ENCODE peak calls at places on chromosomes 13 and 19, in eight cellular contexts. M is KG1; H is activated CD4-positive, alpha-beta T cell treated with anti-CD3 and anti-CD28 coated beads for 36 hours; Y is T47D; F is fibroblast of the aortic adventitia; J is IMR-90; V is mammary epithelial cell; D is T1000. Q is an unnamed sample.

GRCh38 chr13:97199451-97199850 is 22.7 kb upstream of the MBNL2 start:
- DNase-seq in Y (no peak), D (no peak), H (no peak), M (no peak), F (no peak), V (no peak), J (no peak), Q (no peak)

GRCh38 chr13:44086389-44086788 is 206.7 kb downstream of the LACC1 start:
- DNase-seq in Y (no peak), D (no peak), H (no peak), J (no peak), V (no peak), M (no peak), F (no peak), Q (no peak)

GRCh38 chr19:14434543-14435319 is 1.6 kb downstream of the PKN1 start:
- DNase-seq in D (no peak), M (peak; percentile 12), F (peak; percentile 86), H (peak; percentile 77), Y (no peak), V (peak; percentile 63), J (peak; percentile 72), Q (peak; percentile 54)

GRCh38 chr13:47190696-47191095 is 293.8 kb upstream of the HTR2A start:
- DNase-seq in J (no peak), V (no peak), H (no peak), M (no peak), Y (no peak), D (no peak), F (no peak), Q (no peak)

GRCh38 chr19:45172611-45173208 is 5.3 kb downstream of the TRAPPC6A start:
- DNase-seq in F (no peak), Y (no peak), M (no peak), V (no peak), D (no peak), H (no peak), J (no peak), Q (no peak)

GRCh38 chr13:107743983-107744382 is 471.4 kb downstream of the LIG4 start:
- DNase-seq in D (no peak), Y (no peak), H (no peak), J (peak; percentile 84), M (no peak), V (no peak), F (peak; percentile 22), Q (no peak)

GRCh38 chr19:50728084-50728737 is 5.0 kb downstream of the CLEC11A start:
- DNase-seq in D (no peak), V (peak; percentile 47), J (peak; percentile 75), H (peak; percentile 96), F (peak; percentile 60), M (peak; percentile 40), Y (no peak), Q (no peak)

GRCh38 chr13:30934381-30934780 is 1.9 kb downstream of the TEX26 start:
- DNase-seq in F (no peak), V (no peak), M (no peak), Y (no peak), J (peak; percentile 14), D (no peak), H (no peak), Q (peak; percentile 3)

GRCh38 chr13:98458431-98458830 is 118.5 kb downstream of the STK24 start:
- DNase-seq in D (no peak), F (no peak), M (no peak), J (no peak), Y (no peak), V (no peak), H (no peak), Q (no peak)

GRCh38 chr19:16778796-16779411 is 50.3 kb upstream of the SIN3B start:
- DNase-seq in F (peak; percentile 48), M (peak; percentile 35), J (peak; percentile 55), V (peak; percentile 40), D (peak; percentile 11), Y (peak; percentile 53), H (peak; percentile 73), Q (peak; percentile 56)

GRCh38 chr19:29779921-29780320 is 31.9 kb upstream of the CCNE1 start:
- DNase-seq in J (no peak), D (no peak), M (no peak), F (no peak), V (no peak), Y (no peak), H (peak; percentile 13), Q (no peak)

GRCh38 chr13:30995331-30995730 is 62.9 kb downstream of the TEX26 start:
- DNase-seq in F (no peak), H (no peak), Y (no peak), M (no peak), J (no peak), V (no peak), D (no peak), Q (no peak)

GRCh38 chr19:6204212-6204611 is 68.7 kb downstream of the ACSBG2 start:
- DNase-seq in H (no peak), D (no peak), V (no peak), M (no peak), Y (no peak), J (no peak), F (peak; percentile 9), Q (no peak)

GRCh38 chr19:41521860-41522555 is 54.0 kb upstream of the CEACAM21 start:
- DNase-seq in F (no peak), J (no peak), Y (no peak), M (no peak), H (peak; percentile 64), D (no peak), V (no peak), Q (no peak)

GRCh38 chr13:44972956-44973581 is 16.2 kb downstream of the NUFIP1 start:
- DNase-seq in F (peak; percentile 59), M (peak; percentile 8), H (no peak), J (peak; percentile 38), Y (no peak), D (no peak), V (no peak), Q (peak; percentile 27)

GRCh38 chr19:3621689-3622088 is 4.9 kb downstream of the CACTIN start:
- DNase-seq in H (no peak), Y (no peak), D (no peak), V (no peak), M (no peak), J (no peak), F (no peak), Q (no peak)

GRCh38 chr13:75226755-75227435 is 255.1 kb downstream of the TBC1D4 start:
- DNase-seq in M (no peak), D (peak; percentile 15), J (peak; percentile 86), H (peak; percentile 10), F (peak; percentile 94), Y (no peak), V (peak; percentile 88), Q (peak; percentile 93)

GRCh38 chr13:99829593-99830239 is 141.9 kb downstream of the ZIC5 start:
- DNase-seq in M (no peak), D (no peak), F (no peak), Y (no peak), V (no peak), H (no peak), J (no peak), Q (no peak)

GRCh38 chr19:56076413-56076998 is 44.6 kb downstream of the ZNF787 start:
- DNase-seq in V (peak; percentile 35), F (peak; percentile 73), M (peak; percentile 12), J (peak; percentile 50), H (peak; percentile 62), D (peak; percentile 41), Y (peak; percentile 64), Q (peak; percentile 41)

GRCh38 chr13:45769072-45769471 is 67.0 kb downstream of the CBY2 start:
- DNase-seq in Y (no peak), F (no peak), V (no peak), H (no peak), D (no peak), M (no peak), J (no peak), Q (no peak)

GRCh38 chr19:39154626-39155100 is 29.1 kb downstream of the PAK4 start:
- DNase-seq in D (no peak), F (no peak), V (peak; percentile 69), J (no peak), M (no peak), Y (peak; percentile 71), H (no peak), Q (no peak)

GRCh38 chr13:110965038-110965754 is 50.3 kb upstream of the ANKRD10 start:
- DNase-seq in F (peak; percentile 76), M (no peak), V (peak; percentile 96), H (peak; percentile 55), D (peak; percentile 93), J (peak; percentile 89), Y (no peak), Q (peak; percentile 93)

GRCh38 chr13:20136781-20137703 is 23.8 kb downstream of the GJA3 start:
- DNase-seq in Y (no peak), J (no peak), D (no peak), F (no peak), H (peak; percentile 79), M (no peak), V (peak; percentile 14), Q (no peak)

GRCh38 chr19:3671680-3672574 is 28.3 kb downstream of the PIP5K1C start:
- DNase-seq in Y (no peak), M (peak; percentile 80), F (peak; percentile 25), V (no peak), J (peak; percentile 20), H (peak; percentile 66), D (no peak), Q (peak; percentile 54)

GRCh38 chr19:46786236-46787039 is 2.0 kb downstream of the SLC1A5 start:
- DNase-seq in F (peak; percentile 90), M (peak; percentile 84), J (peak; percentile 83), H (peak; percentile 93), D (peak; percentile 44), Y (no peak), V (peak; percentile 82), Q (peak; percentile 87)

GRCh38 chr13:40665754-40666057 is 735 bp downstream of the FOXO1 start:
- DNase-seq in Y (no peak), V (no peak), F (no peak), H (peak; percentile 66), D (no peak), M (no peak), J (no peak), Q (no peak)

GRCh38 chr13:112756967-112757758 is 67.3 kb downstream of the ATP11A start:
- DNase-seq in M (no peak), J (no peak), V (no peak), F (no peak), D (no peak), Y (no peak), H (no peak), Q (no peak)

GRCh38 chr13:48678316-48678715 is 24.6 kb downstream of the CYSLTR2 start:
- DNase-seq in D (no peak), H (no peak), Y (no peak), F (no peak), J (no peak), M (no peak), V (no peak), Q (no peak)

GRCh38 chr19:40754611-40755247 is 3.7 kb downstream of the SNRPA start:
- DNase-seq in V (no peak), Y (no peak), D (no peak), F (no peak), H (peak; percentile 86), J (peak; percentile 19), M (no peak), Q (peak; percentile 21)

GRCh38 chr19:7540761-7541480 is 5.4 kb downstream of the PNPLA6 start:
- DNase-seq in D (no peak), Y (no peak), M (no peak), F (no peak), V (peak; percentile 24), J (peak; percentile 65), H (peak; percentile 72), Q (no peak)

GRCh38 chr13:83880275-83881027 is 1.8 kb downstream of the SLITRK1 start:
- DNase-seq in D (no peak), J (no peak), M (no peak), V (no peak), F (no peak), H (no peak), Y (no peak), Q (no peak)

GRCh38 chr19:44903216-44903601 is 2.4 kb upstream of the APOE start:
- DNase-seq in F (no peak), D (no peak), H (no peak), J (no peak), M (no peak), Y (no peak), V (no peak), Q (no peak)

GRCh38 chr13:31051999-31052398 is 109.7 kb downstream of the HSPH1 start:
- DNase-seq in F (no peak), J (peak; percentile 8), H (no peak), M (no peak), Y (no peak), V (no peak), D (no peak), Q (no peak)

GRCh38 chr13:92951273-92951820 is 275.3 kb upstream of the GPC6 start:
- DNase-seq in D (no peak), F (peak; percentile 17), V (no peak), J (no peak), M (no peak), H (no peak), Y (no peak), Q (no peak)